ENCODE peak calls at places on chromosomes 4 and X, in eight cellular contexts. F is IMR-90, I is hepatic stellate cell, V is pons, R is fibroblast of the conjunctiva, U is neural progenitor cell, B is T-helper 2 cell, P is Ammon's horn. Q is an unnamed sample.

GRCh38 chrX:19064175-19064574 is 58.1 kb downstream of the ADGRG2 start:
- DNase-seq in F (peak), I (no peak), V (no peak), R (peak), U (no peak), B (no peak), P (no peak), Q (no peak)

GRCh38 chr4:105058177-105058812 is 88.4 kb upstream of the TET2 start:
- DNase-seq in F (peak), I (no peak), V (peak), R (no peak), U (no peak), B (no peak), P (no peak), Q (no peak)

GRCh38 chr4:87985097-87985886 is 9.8 kb downstream of the SPP1 start:
- DNase-seq in F (peak), I (peak), V (peak), R (no peak), U (peak), B (no peak), P (peak), Q (peak)

GRCh38 chrX:103356897-103357296 is 591 bp downstream of the TCEAL9 start:
- DNase-seq in F (no peak), I (no peak), V (no peak), R (no peak), U (peak), B (no peak), P (peak), Q (no peak)

GRCh38 chrX:84320606-84321005 is 132.6 kb upstream of the RPS6KA6 start:
- DNase-seq in F (peak), I (no peak), V (no peak), R (no peak), U (no peak), B (no peak), P (no peak), Q (no peak)

GRCh38 chrX:150880808-150881165 is 17.7 kb downstream of the CD99L2 start:
- DNase-seq in F (no peak), I (no peak), V (no peak), R (no peak), U (no peak), B (no peak), P (no peak), Q (no peak)

GRCh38 chrX:35015627-35016026 is 73.0 kb downstream of the FAM47B start:
- DNase-seq in F (no peak), I (no peak), V (no peak), R (no peak), U (no peak), B (no peak), P (no peak), Q (no peak)

GRCh38 chr4:924107-925096 is 7.7 kb downstream of the GAK start:
- DNase-seq in F (peak), I (no peak), V (no peak), R (no peak), U (no peak), B (peak), P (no peak), Q (peak)

GRCh38 chr4:3458371-3458770 is 4.7 kb upstream of the DOK7 start:
- DNase-seq in F (no peak), I (no peak), V (no peak), R (no peak), U (no peak), B (no peak), P (no peak), Q (no peak)

GRCh38 chrX:20594985-20595384 is 328.3 kb upstream of the RPS6KA3 start:
- DNase-seq in F (no peak), I (no peak), V (no peak), R (no peak), U (peak), B (no peak), P (no peak), Q (no peak)

GRCh38 chr4:152972821-152973613 is 36.9 kb downstream of the FHDC1 start:
- DNase-seq in F (peak), I (peak), V (no peak), R (peak), U (no peak), B (no peak), P (no peak), Q (no peak)

GRCh38 chr4:3857316-3857926 is 91.2 kb downstream of the ADRA2C start:
- DNase-seq in F (no peak), I (no peak), V (no peak), R (no peak), U (no peak), B (no peak), P (no peak), Q (peak)

GRCh38 chr4:83267121-83267834 is 17.3 kb downstream of the COQ2 start:
- DNase-seq in F (peak), I (no peak), V (no peak), R (peak), U (no peak), B (no peak), P (no peak), Q (no peak)

GRCh38 chrX:47200385-47201150 is 6.9 kb downstream of the UBA1 start:
- DNase-seq in F (peak), I (no peak), V (no peak), R (peak), U (no peak), B (no peak), P (no peak), Q (peak)

GRCh38 chrX:338281-338835 is 19.8 kb upstream of the GTPBP6 start:
- DNase-seq in F (no peak), I (no peak), V (no peak), R (no peak), U (no peak), B (no peak), P (no peak), Q (peak)

GRCh38 chr4:59553063-59553738 is 1646.9 kb upstream of the ADGRL3 start:
- DNase-seq in F (no peak), I (peak), V (no peak), R (no peak), U (no peak), B (no peak), P (peak), Q (no peak)

GRCh38 chrX:47743504-47743903 is 84.5 kb upstream of the UXT start:
- DNase-seq in F (peak), I (no peak), V (no peak), R (no peak), U (no peak), B (no peak), P (no peak), Q (no peak)

GRCh38 chr4:24394041-24394440 is 190.3 kb downstream of the DHX15 start:
- DNase-seq in F (peak), I (no peak), V (no peak), R (no peak), U (no peak), B (no peak), P (no peak), Q (no peak)

GRCh38 chr4:33882246-33882990 is 2361.9 kb downstream of the ARAP2 start:
- DNase-seq in F (no peak), I (no peak), V (no peak), R (no peak), U (no peak), B (no peak), P (no peak), Q (no peak)

GRCh38 chr4:74206088-74206826 is 48.3 kb downstream of the MTHFD2L start:
- DNase-seq in F (peak), I (peak), V (no peak), R (no peak), U (no peak), B (no peak), P (no peak), Q (no peak)

GRCh38 chr4:173328236-173328901 is 5.8 kb downstream of the HMGB2 start:
- DNase-seq in F (peak), I (no peak), V (no peak), R (no peak), U (no peak), B (no peak), P (no peak), Q (no peak)

GRCh38 chr4:86359944-86360478 is at the start of gene MAPK10:
- DNase-seq in F (peak), I (peak), V (peak), R (peak), U (peak), B (peak), P (peak), Q (peak)

GRCh38 chr4:136650541-136651277 is 881.6 kb downstream of the PCDH18 start:
- DNase-seq in F (peak), I (no peak), V (no peak), R (no peak), U (no peak), B (no peak), P (no peak), Q (no peak)

GRCh38 chr4:37762294-37763163 is 64.0 kb upstream of the PGM2 start:
- DNase-seq in F (peak), I (no peak), V (no peak), R (no peak), U (peak), B (no peak), P (no peak), Q (no peak)

GRCh38 chrX:147899715-147900114 is 12.0 kb upstream of the FMR1 start:
- DNase-seq in F (no peak), I (no peak), V (no peak), R (no peak), U (no peak), B (no peak), P (no peak), Q (no peak)

GRCh38 chrX:77617206-77617605 is 168.8 kb downstream of the ATRX start:
- DNase-seq in F (no peak), I (no peak), V (no peak), R (no peak), U (no peak), B (no peak), P (no peak), Q (no peak)

Q was measured in Right ventricle myocardium superior.